ENCODE peak calls at places on chromosomes 7 and 10, in nine cellular contexts. W is HCT116, L is Karpas-422, A is MM.1S, N is OCI-LY7, B is hepatocyte, Q is PC-3, F is GM23248, K is SK-N-SH. S is an unnamed sample.

GRCh38 chr7:149220534-149220933 is 18.9 kb upstream of the ZNF212 start:
- DNase-seq in A (no peak), W (no peak), Q (peak; percentile 53), B (no peak), K (peak; percentile 51), F (peak; percentile 89), L (no peak), N (no peak), S (no peak)

GRCh38 chr7:82443801-82444219 is 233 bp upstream of the CACNA2D1 start:
- DNase-seq in F (peak; percentile 92), W (no peak), L (no peak), A (peak; percentile 50), B (peak; percentile 81), N (no peak), Q (peak; percentile 5), K (peak; percentile 97), S (no peak)

GRCh38 chr7:95324396-95324795 is at the start of gene PON1:
- DNase-seq in F (no peak), W (no peak), B (peak; percentile 41), N (no peak), L (no peak), Q (no peak), K (peak; percentile 35), A (peak; percentile 79), S (no peak)

GRCh38 chr10:50396491-50397311 is 145.4 kb upstream of the ASAH2 start:
- DNase-seq in A (no peak), F (peak; percentile 77), N (no peak), L (no peak), B (no peak), K (no peak), Q (peak; percentile 73), W (no peak), S (no peak)

GRCh38 chr10:69757553-69758309 is 44.0 kb upstream of the COL13A1 start:
- DNase-seq in W (no peak), A (no peak), Q (peak; percentile 47), F (peak; percentile 53), K (peak; percentile 82), L (no peak), N (no peak), B (peak; percentile 75), S (no peak)

GRCh38 chr10:87622290-87623004 is 37.2 kb upstream of the PAPSS2 start:
- DNase-seq in N (no peak), K (no peak), W (no peak), Q (peak; percentile 47), L (no peak), B (no peak), A (peak; percentile 72), F (no peak), S (no peak)

GRCh38 chr7:102934267-102934666 is 21.5 kb downstream of the LRRC17 start:
- DNase-seq in N (no peak), W (no peak), Q (no peak), A (no peak), F (peak; percentile 29), B (no peak), L (no peak), K (no peak), S (no peak)

GRCh38 chr10:73838827-73839226 is 27.4 kb upstream of the NDST2 start:
- DNase-seq in W (no peak), N (no peak), B (no peak), A (no peak), K (no peak), F (peak; percentile 64), Q (peak; percentile 76), L (no peak), S (no peak)

GRCh38 chr7:78185149-78185745 is 386.7 kb downstream of the PHTF2 start:
- DNase-seq in A (no peak), B (no peak), F (no peak), Q (no peak), N (no peak), W (no peak), K (no peak), L (no peak), S (no peak)

GRCh38 chr7:45163692-45164052 is 6.1 kb downstream of the RAMP3 start:
- DNase-seq in K (no peak), L (no peak), F (no peak), W (no peak), B (no peak), A (no peak), N (no peak), Q (no peak), S (no peak)

GRCh38 chr10:50310560-50311174 is 59.4 kb upstream of the ASAH2 start:
- DNase-seq in K (peak; percentile 33), F (no peak), B (peak; percentile 17), L (peak; percentile 69), N (peak; percentile 33), W (peak; percentile 18), Q (peak; percentile 84), A (peak; percentile 19), S (no peak)

GRCh38 chr7:92375013-92375412 is 72.3 kb upstream of the GATAD1 start:
- DNase-seq in F (peak; percentile 14), L (no peak), A (no peak), B (no peak), Q (no peak), N (no peak), K (no peak), W (no peak), S (no peak)

GRCh38 chr10:28769147-28769604 is 91.9 kb downstream of the BAMBI start:
- DNase-seq in B (no peak), N (no peak), Q (no peak), A (no peak), F (no peak), K (no peak), L (no peak), W (no peak), S (no peak)

GRCh38 chr10:34742456-34742855 is 72.6 kb downstream of the PARD3 start:
- DNase-seq in K (no peak), B (no peak), W (no peak), L (no peak), A (no peak), F (no peak), Q (no peak), N (no peak), S (no peak)
- H3K79me2 ChIP-seq in K (peaks cover 89% of the 10 kb centered on the region), B (peaks cover 96% of the 10 kb centered on the region), W (peaks cover 79% of the 10 kb centered on the region), L (no peaks in the 10 kb centered on the region), A (peaks cover 98% of the 10 kb centered on the region), F (peaks cover 71% of the 10 kb centered on the region), Q (peaks cover 93% of the 10 kb centered on the region), N (no peaks in the 10 kb centered on the region), S (peaks cover 61% of the 10 kb centered on the region)

DNA sequence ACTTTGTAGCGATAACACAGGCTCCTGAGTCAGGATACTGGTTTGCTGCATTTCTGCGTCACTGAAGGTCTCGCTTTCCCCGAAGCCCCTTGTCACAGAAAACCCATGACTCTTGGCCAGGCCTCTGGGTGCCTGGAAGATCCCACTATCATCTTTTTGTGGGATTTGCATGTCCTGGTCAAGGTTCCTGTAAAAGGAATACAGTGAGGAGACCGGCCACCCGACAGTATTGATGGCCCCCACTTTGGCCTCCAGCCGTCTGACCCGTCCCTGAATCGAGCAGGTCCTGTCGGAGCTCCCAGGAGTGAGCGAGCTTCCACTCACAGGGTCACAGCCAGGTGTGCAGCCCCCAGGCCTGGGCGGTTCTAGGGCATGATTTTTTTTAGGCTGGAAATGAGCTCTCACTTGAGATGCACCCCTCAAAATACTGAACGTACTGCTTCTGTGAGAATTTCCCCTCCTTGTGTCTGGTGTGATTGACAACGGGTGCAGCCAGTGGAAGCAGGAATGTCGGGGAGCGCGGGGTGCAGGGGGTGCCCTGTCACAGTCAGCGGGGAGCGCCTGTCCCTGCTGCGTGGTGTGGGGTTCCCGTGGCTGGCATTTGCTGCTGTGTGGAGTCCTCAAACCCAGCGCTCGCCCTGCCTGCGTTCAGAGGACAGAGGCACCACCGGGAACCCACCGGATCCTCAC is 75.8 kb downstream of the DNAJB6 start:
- DNase-seq in A (no peak), N (no peak), B (no peak), L (no peak), Q (no peak), F (no peak), W (no peak), K (peak; percentile 40), S (no peak)
- H3K4me2 ChIP-seq in A (no peak overlapping the region), N (no peak overlapping the region), B (no peak overlapping the region), L (no peak overlapping the region), Q (peak overlapping the region; percentile 69), F (no peak overlapping the region), W (no peak overlapping the region), K (no peak overlapping the region), S (no peak overlapping the region)

GRCh38 chr7:79548616-79549206 is 95.2 kb upstream of the MAGI2 start:
- DNase-seq in L (no peak), Q (no peak), N (no peak), A (no peak), F (peak; percentile 14), B (no peak), W (no peak), K (no peak), S (no peak)

GRCh38 chr7:79552463-79552862 is 99.0 kb upstream of the MAGI2 start:
- DNase-seq in B (no peak), L (no peak), K (no peak), N (no peak), Q (no peak), F (no peak), A (no peak), W (no peak), S (no peak)

GRCh38 chr7:79547132-79547531 is 93.7 kb upstream of the MAGI2 start:
- DNase-seq in A (no peak), N (no peak), Q (no peak), B (no peak), W (no peak), L (no peak), F (no peak), K (no peak), S (no peak)
- H3K9me2 ChIP-seq in A (no peaks in the 10 kb centered on the region), N (no peaks in the 10 kb centered on the region), Q (no peaks in the 10 kb centered on the region), B (no peaks in the 10 kb centered on the region), W (no peaks in the 10 kb centered on the region), L (no peaks in the 10 kb centered on the region), F (no peaks in the 10 kb centered on the region), K (peaks cover 4% of the 10 kb centered on the region), S (peaks cover 5% of the 10 kb centered on the region)

GRCh38 chr7:28061824-28062196 is 118.8 kb downstream of the JAZF1 start:
- DNase-seq in N (no peak), W (no peak), K (no peak), B (no peak), Q (no peak), A (no peak), F (no peak), L (no peak), S (no peak)
- H3K79me2 ChIP-seq in N (no peaks in the 10 kb centered on the region), W (no peaks in the 10 kb centered on the region), K (no peaks in the 10 kb centered on the region), B (peaks cover 5% of the 10 kb centered on the region), Q (no peaks in the 10 kb centered on the region), A (no peaks in the 10 kb centered on the region), F (peaks cover 39% of the 10 kb centered on the region), L (no peaks in the 10 kb centered on the region), S (no peaks in the 10 kb centered on the region)

DNA sequence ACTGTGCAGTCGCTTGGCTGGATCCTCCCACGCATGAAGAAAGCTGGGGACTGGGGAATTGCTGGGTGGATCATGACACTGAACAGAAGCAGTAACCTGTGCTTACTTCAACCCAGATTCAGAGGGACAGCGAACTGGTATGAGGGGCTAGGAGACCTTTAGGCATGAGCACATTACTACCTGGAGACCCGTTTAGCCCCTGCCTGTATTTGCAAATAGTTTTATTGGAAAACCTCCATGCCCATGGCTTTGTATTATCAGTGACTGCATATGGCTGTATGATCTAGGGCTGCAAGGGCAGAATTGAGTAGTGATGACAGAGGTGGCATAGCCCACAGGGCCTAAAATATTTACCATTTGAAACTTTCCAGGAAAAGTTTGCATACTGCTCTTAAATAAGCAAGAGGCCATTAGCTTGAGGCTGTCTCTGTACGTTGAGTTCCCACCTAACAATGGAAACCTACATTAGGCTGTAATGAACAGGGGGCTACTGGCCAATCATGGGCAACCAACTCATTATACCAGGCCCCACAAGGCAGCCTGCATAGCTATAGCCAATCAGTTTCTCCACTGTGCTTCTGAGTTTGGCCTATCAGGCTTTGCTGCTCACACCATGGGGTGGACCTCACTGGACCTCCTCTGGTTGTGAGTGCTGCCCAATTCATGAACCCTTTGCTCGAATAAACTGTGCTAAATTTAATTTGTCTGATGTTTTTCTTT is 566 bp upstream of the ST8SIA6 start:
- DNase-seq in K (peak; percentile 13), B (no peak), W (peak; percentile 64), Q (no peak), L (no peak), F (no peak), N (no peak), A (no peak), S (no peak)
- H3K4me2 ChIP-seq in K (peak overlapping the region; percentile 78), B (peak overlapping the region; percentile 98), W (peak overlapping the region; percentile 94), Q (peak overlapping the region; percentile 78), L (no peak overlapping the region), F (peak overlapping the region; percentile 70), N (no peak overlapping the region), A (peak overlapping the region; percentile 88), S (peak overlapping the region; percentile 77)

S was measured in PC-9.